ENCODE peak calls at places on chromosome 1, in seven cellular contexts. J is IMR-90, S is ovary, T is tibial nerve, U is heart left ventricle, Z is HCT116, Y is uterus. A is an unnamed sample.
A peak's percentile ranks its signal among the peaks of the same experiment; 100 is the strongest.

GRCh38 chr1:38223391-38223790 is 176.8 kb upstream of the POU3F1 start:
- DNase-seq in J (no peak), S (no peak), T (no peak), U (no peak), Z (no peak), Y (no peak), A (no peak)

GRCh38 chr1:56576880-56577858 is 2.2 kb downstream of the PLPP3 start:
- DNase-seq in J (peak; percentile 40), S (no peak), T (no peak), U (no peak), Z (peak; percentile 21), Y (no peak), A (no peak)

GRCh38 chr1:91123773-91124172 is 101.9 kb upstream of the ZNF644 start:
- DNase-seq in J (no peak), S (no peak), T (no peak), U (no peak), Z (no peak), Y (no peak), A (no peak)

GRCh38 chr1:204520834-204521709 is 4.9 kb downstream of the MDM4 start:
- DNase-seq in J (peak; percentile 90), S (no peak), T (no peak), U (no peak), Z (no peak), Y (no peak), A (no peak)

GRCh38 chr1:152168535-152168868 is 9.5 kb upstream of the RPTN start:
- DNase-seq in J (no peak), S (no peak), T (no peak), U (no peak), Z (no peak), Y (no peak), A (no peak)

GRCh38 chr1:154936416-154937050 is at the start of gene PMVK:
- DNase-seq in J (peak; percentile 95), S (peak; percentile 97), T (peak; percentile 95), U (peak; percentile 96), Z (peak; percentile 96), Y (peak; percentile 97), A (peak; percentile 99)

GRCh38 chr1:18575620-18576019 is 55.0 kb upstream of the PAX7 start:
- DNase-seq in J (peak; percentile 8), S (peak; percentile 56), T (peak; percentile 19), U (no peak), Z (peak; percentile 38), Y (no peak), A (no peak)

GRCh38 chr1:204080163-204080903 is 7.4 kb downstream of the SOX13 start:
- DNase-seq in J (peak; percentile 72), S (peak; percentile 74), T (peak; percentile 65), U (peak; percentile 65), Z (peak; percentile 90), Y (peak; percentile 97), A (no peak)

GRCh38 chr1:2555634-2556276 is 416 bp upstream of the TNFRSF14 start:
- DNase-seq in J (no peak), S (peak; percentile 85), T (peak; percentile 86), U (peak; percentile 83), Z (no peak), Y (peak; percentile 83), A (peak; percentile 98)

GRCh38 chr1:162950187-162950586 is 89.2 kb upstream of the CCDC190 start:
- DNase-seq in J (no peak), S (no peak), T (no peak), U (no peak), Z (no peak), Y (no peak), A (no peak)

GRCh38 chr1:183215936-183216335 is 29.9 kb downstream of the LAMC2 start:
- DNase-seq in J (no peak), S (no peak), T (no peak), U (no peak), Z (no peak), Y (no peak), A (no peak)

GRCh38 chr1:48194801-48195200 is 27.7 kb upstream of the SLC5A9 start:
- DNase-seq in J (no peak), S (no peak), T (no peak), U (no peak), Z (no peak), Y (no peak), A (no peak)

GRCh38 chr1:232950197-232950918 is at the start of gene NTPCR:
- DNase-seq in J (peak; percentile 90), S (peak; percentile 94), T (peak; percentile 83), U (peak; percentile 94), Z (peak; percentile 83), Y (peak; percentile 92), A (peak; percentile 96)

GRCh38 chr1:43613075-43613942 is 36.6 kb upstream of the KDM4A start:
- DNase-seq in J (no peak), S (no peak), T (no peak), U (no peak), Z (no peak), Y (no peak), A (no peak)

GRCh38 chr1:39158330-39159086 is 46.0 kb upstream of the MACF1 start:
- DNase-seq in J (peak; percentile 74), S (no peak), T (no peak), U (no peak), Z (no peak), Y (no peak), A (no peak)

GRCh38 chr1:167715653-167716302 is 6.0 kb upstream of the MPZL1 start:
- DNase-seq in J (peak; percentile 10), S (no peak), T (no peak), U (no peak), Z (no peak), Y (no peak), A (no peak)

GRCh38 chr1:212514056-212514614 is 81.4 kb downstream of the NENF start:
- DNase-seq in J (peak; percentile 65), S (peak; percentile 21), T (no peak), U (peak; percentile 56), Z (peak; percentile 78), Y (no peak), A (no peak)

GRCh38 chr1:240094043-240094722 is 2.5 kb downstream of the FMN2 start:
- DNase-seq in J (no peak), S (no peak), T (no peak), U (no peak), Z (no peak), Y (no peak), A (no peak)

GRCh38 chr1:240092301-240093119 is 827 bp downstream of the FMN2 start:
- DNase-seq in J (peak; percentile 74), S (no peak), T (no peak), U (no peak), Z (no peak), Y (peak; percentile 14), A (no peak)

GRCh38 chr1:240093120-240093961 is 1.7 kb downstream of the FMN2 start:
- DNase-seq in J (no peak), S (no peak), T (no peak), U (no peak), Z (no peak), Y (no peak), A (no peak)

GRCh38 chr1:240091201-240091600 is 482 bp upstream of the FMN2 start:
- DNase-seq in J (no peak), S (no peak), T (no peak), U (no peak), Z (no peak), Y (no peak), A (no peak)

DNA sequence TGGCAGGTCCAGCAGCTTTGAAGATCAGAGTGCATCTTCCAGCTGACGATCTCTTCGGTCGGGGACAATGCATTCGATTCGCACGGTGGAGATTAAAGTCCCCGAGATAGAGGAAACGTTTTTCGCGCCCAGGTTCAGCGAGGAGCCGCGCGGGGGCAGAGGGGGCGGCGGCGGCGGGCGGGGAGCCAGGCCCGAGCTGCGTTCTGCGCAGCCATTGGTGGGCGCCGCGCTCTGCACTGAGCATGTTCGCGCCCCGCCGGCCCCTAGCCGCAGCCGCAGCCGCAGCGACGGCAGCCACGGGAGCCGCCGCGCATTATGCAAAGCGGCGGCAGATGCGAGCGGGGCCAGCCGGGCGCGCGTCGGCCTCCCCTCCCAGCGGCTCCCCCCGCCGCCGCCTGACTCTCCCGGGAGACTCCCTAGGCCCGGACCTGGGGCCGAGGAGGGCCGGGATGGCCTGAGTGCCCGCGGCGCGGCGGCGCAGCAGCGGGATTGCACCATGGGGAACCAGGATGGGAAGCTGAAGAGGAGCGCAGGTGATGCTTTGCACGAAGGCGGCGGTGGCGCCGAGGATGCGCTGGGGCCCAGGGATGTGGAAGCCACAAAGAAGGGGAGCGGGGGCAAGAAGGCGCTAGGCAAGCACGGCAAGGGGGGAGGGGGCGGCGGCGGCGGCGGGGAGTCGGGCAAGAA is at the start of gene FMN2:
- DNase-seq in J (peak; percentile 49), S (no peak), T (no peak), U (peak; percentile 20), Z (no peak), Y (no peak), A (no peak)
- H3K27ac ChIP-seq in J (peak within 1 kb of the TSS; percentile 32), S (peak within 1 kb of the TSS; percentile 46), T (peak within 1 kb of the TSS; percentile 66), U (no peak within 1 kb of the TSS), Z (no peak within 1 kb of the TSS), Y (peak within 1 kb of the TSS; percentile 61), A (peak within 1 kb of the TSS; percentile 67)

GRCh38 chr1:3734602-3735001 is 17.6 kb upstream of the CCDC27 start:
- DNase-seq in J (no peak), S (no peak), T (no peak), U (no peak), Z (no peak), Y (no peak), A (no peak)
- TF ChIP-seq POLR2A in J (no peak), S (no peak), T (no peak), U (no peak), Z (no peak), Y (no peak), A (no peak)

DNA sequence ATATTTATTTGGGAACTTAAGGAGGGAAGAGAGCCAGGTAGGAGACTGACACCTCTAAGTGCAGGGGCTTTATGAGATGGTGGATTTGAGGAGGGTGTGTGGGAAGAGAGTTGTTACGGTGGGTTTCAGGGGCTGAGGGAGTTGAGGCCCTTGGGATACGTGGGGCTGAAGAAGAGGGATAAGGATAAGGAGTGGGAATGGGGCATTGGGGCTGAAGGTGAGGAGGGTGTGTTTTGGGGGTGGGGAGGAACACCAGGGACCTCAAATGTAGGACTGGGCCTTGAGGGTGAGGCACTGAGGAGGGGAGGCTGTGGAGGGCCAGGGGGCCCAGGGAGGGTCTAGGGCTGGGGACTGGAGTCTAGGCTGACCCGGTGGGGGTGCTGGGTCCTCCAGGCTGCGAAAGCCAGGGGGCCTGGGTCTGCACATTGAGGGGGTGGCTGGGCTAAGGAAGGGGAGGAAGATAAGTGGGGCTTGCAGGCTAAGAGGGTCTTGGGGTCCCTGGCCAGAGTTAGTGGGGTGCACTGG is 1.2 kb upstream of the PLEKHM2 start:
- DNase-seq in J (no peak), S (no peak), T (no peak), U (peak; percentile 21), Z (no peak), Y (no peak), A (no peak)
- H3K27ac ChIP-seq in J (no peak overlapping the region), S (no peak overlapping the region), T (peak overlapping the region; percentile 99), U (no peak overlapping the region), Z (no peak overlapping the region), Y (no peak overlapping the region), A (peak overlapping the region; percentile 94)

DNA sequence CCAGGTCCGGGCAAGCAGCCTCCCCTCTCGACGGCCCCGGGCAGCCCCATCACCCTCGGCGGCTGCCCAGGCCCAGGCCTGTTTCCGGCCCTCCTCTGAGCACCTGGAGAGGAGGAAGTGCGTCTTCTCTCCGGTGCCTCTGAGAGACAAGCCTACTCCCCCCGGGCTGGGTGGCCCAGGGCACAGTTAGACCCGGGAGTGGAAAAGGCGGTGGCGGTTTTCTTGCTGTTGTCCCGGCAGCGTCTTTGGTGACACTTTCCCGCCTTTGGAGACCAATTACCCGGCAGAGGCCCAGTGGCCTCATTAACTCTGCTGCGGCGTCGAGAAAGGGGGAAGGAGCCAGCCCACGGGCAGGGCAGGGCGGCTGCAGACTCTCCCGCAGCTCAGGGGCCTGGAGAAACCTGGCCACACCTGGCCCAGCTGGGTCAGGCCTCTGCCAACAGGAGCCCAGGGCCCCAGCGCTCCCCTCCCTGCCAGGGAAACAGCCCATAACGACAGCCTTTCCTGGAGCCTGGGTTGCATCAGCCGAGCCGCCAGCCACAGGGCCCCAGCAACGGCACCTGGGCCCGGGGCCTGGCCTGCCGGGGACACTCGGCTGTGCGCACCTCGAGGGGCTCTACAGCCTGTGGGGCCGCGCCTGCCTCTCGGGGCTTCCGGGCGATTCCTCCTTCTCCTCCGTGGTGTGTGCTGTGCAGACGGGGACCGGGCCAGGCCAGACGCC is 28.4 kb upstream of the C1orf159 start:
- DNase-seq in J (no peak), S (no peak), T (no peak), U (no peak), Z (no peak), Y (no peak), A (no peak)
- TF ChIP-seq POLR2A in J (no peak), S (no peak), T (no peak), U (no peak), Z (no peak), Y (no peak), A (no peak)